ENCODE peak calls at places on chromosomes 16 and 17, in five cellular contexts. One of them, this sample, is unnamed.
A peak's percentile ranks its signal among the peaks of the same experiment; 100 is the strongest.

GRCh38 chr16:15032547-15033308 is 23.1 kb downstream of the NTAN1 start:
- DNase-seq in DMS153: no peak
- DNase-seq in RPMI7951: peak; percentile 40
- DNase-seq in CD4-positive, alpha-beta memory T cell: no peak
- DNase-seq in activated effector memory CD4-positive, alpha-beta T cell treated with anti-CD3 and anti-CD28 coated beads, Interleukin-2, amount 50 U/mL, for 16 hours: peak; percentile 30
- DNase-seq in this sample: no peak

GRCh38 chr16:65749566-65749965 is 616.9 kb upstream of the CDH5 start:
- DNase-seq in activated effector memory CD4-positive, alpha-beta T cell treated with anti-CD3 and anti-CD28 coated beads, Interleukin-2, amount 50 U/mL, for 16 hours: no peak
- DNase-seq in CD4-positive, alpha-beta memory T cell: no peak
- DNase-seq in DMS153: no peak
- DNase-seq in RPMI7951: no peak
- DNase-seq in this sample: no peak

GRCh38 chr16:85612191-85612800 is 826 bp upstream of the GSE1 start:
- DNase-seq in activated effector memory CD4-positive, alpha-beta T cell treated with anti-CD3 and anti-CD28 coated beads, Interleukin-2, amount 50 U/mL, for 16 hours: peak; percentile 70
- DNase-seq in CD4-positive, alpha-beta memory T cell: peak; percentile 43
- DNase-seq in DMS153: peak; percentile 34
- DNase-seq in RPMI7951: peak; percentile 91
- DNase-seq in this sample: no peak

GRCh38 chr16:31125844-31126243 is 8.4 kb downstream of the KAT8 start:
- DNase-seq in CD4-positive, alpha-beta memory T cell: no peak
- DNase-seq in RPMI7951: no peak
- DNase-seq in activated effector memory CD4-positive, alpha-beta T cell treated with anti-CD3 and anti-CD28 coated beads, Interleukin-2, amount 50 U/mL, for 16 hours: no peak
- DNase-seq in DMS153: no peak
- DNase-seq in this sample: no peak

GRCh38 chr17:51005768-51006167 is 114.9 kb downstream of the SPAG9 start:
- DNase-seq in activated effector memory CD4-positive, alpha-beta T cell treated with anti-CD3 and anti-CD28 coated beads, Interleukin-2, amount 50 U/mL, for 16 hours: no peak
- DNase-seq in CD4-positive, alpha-beta memory T cell: no peak
- DNase-seq in RPMI7951: no peak
- DNase-seq in DMS153: no peak
- DNase-seq in this sample: no peak

GRCh38 chr16:88537864-88538263 is 32.3 kb upstream of the ZC3H18 start:
- DNase-seq in CD4-positive, alpha-beta memory T cell: no peak
- DNase-seq in RPMI7951: no peak
- DNase-seq in DMS153: no peak
- DNase-seq in activated effector memory CD4-positive, alpha-beta T cell treated with anti-CD3 and anti-CD28 coated beads, Interleukin-2, amount 50 U/mL, for 16 hours: no peak
- DNase-seq in this sample: no peak

GRCh38 chr17:21318439-21318838 is 33.9 kb downstream of the MAP2K3 start:
- DNase-seq in activated effector memory CD4-positive, alpha-beta T cell treated with anti-CD3 and anti-CD28 coated beads, Interleukin-2, amount 50 U/mL, for 16 hours: no peak
- DNase-seq in DMS153: no peak
- DNase-seq in CD4-positive, alpha-beta memory T cell: no peak
- DNase-seq in RPMI7951: no peak
- DNase-seq in this sample: no peak

GRCh38 chr17:39484178-39484577 is 22.9 kb downstream of the CDK12 start:
- DNase-seq in RPMI7951: no peak
- DNase-seq in CD4-positive, alpha-beta memory T cell: no peak
- DNase-seq in activated effector memory CD4-positive, alpha-beta T cell treated with anti-CD3 and anti-CD28 coated beads, Interleukin-2, amount 50 U/mL, for 16 hours: no peak
- DNase-seq in DMS153: no peak
- DNase-seq in this sample: no peak

GRCh38 chr16:31333686-31334649 is 21.0 kb upstream of the ITGAX start:
- DNase-seq in CD4-positive, alpha-beta memory T cell: peak; percentile 42
- DNase-seq in activated effector memory CD4-positive, alpha-beta T cell treated with anti-CD3 and anti-CD28 coated beads, Interleukin-2, amount 50 U/mL, for 16 hours: peak; percentile 67
- DNase-seq in RPMI7951: peak; percentile 29
- DNase-seq in DMS153: no peak
- DNase-seq in this sample: peak; percentile 28

GRCh38 chr17:69724236-69724635 is 309.7 kb downstream of the MAP2K6 start:
- DNase-seq in activated effector memory CD4-positive, alpha-beta T cell treated with anti-CD3 and anti-CD28 coated beads, Interleukin-2, amount 50 U/mL, for 16 hours: no peak
- DNase-seq in RPMI7951: no peak
- DNase-seq in DMS153: no peak
- DNase-seq in CD4-positive, alpha-beta memory T cell: no peak
- DNase-seq in this sample: no peak

GRCh38 chr17:38628441-38628840 is 22.7 kb upstream of the SRCIN1 start:
- DNase-seq in activated effector memory CD4-positive, alpha-beta T cell treated with anti-CD3 and anti-CD28 coated beads, Interleukin-2, amount 50 U/mL, for 16 hours: peak; percentile 16
- DNase-seq in RPMI7951: peak; percentile 56
- DNase-seq in CD4-positive, alpha-beta memory T cell: no peak
- DNase-seq in DMS153: no peak
- DNase-seq in this sample: no peak

GRCh38 chr17:35242158-35242804 is 591 bp upstream of the SLFN5 start:
- DNase-seq in CD4-positive, alpha-beta memory T cell: peak; percentile 94
- DNase-seq in RPMI7951: peak; percentile 49
- DNase-seq in activated effector memory CD4-positive, alpha-beta T cell treated with anti-CD3 and anti-CD28 coated beads, Interleukin-2, amount 50 U/mL, for 16 hours: peak; percentile 94
- DNase-seq in DMS153: peak; percentile 72
- DNase-seq in this sample: peak; percentile 90

GRCh38 chr17:64077409-64077808 is 52.5 kb downstream of the ERN1 start:
- DNase-seq in RPMI7951: no peak
- DNase-seq in activated effector memory CD4-positive, alpha-beta T cell treated with anti-CD3 and anti-CD28 coated beads, Interleukin-2, amount 50 U/mL, for 16 hours: no peak
- DNase-seq in DMS153: peak; percentile 74
- DNase-seq in CD4-positive, alpha-beta memory T cell: no peak
- DNase-seq in this sample: no peak

GRCh38 chr16:1745900-1746692 is 25.2 kb downstream of the NME3 start:
- DNase-seq in CD4-positive, alpha-beta memory T cell: peak; percentile 9
- DNase-seq in activated effector memory CD4-positive, alpha-beta T cell treated with anti-CD3 and anti-CD28 coated beads, Interleukin-2, amount 50 U/mL, for 16 hours: no peak
- DNase-seq in RPMI7951: peak; percentile 98
- DNase-seq in DMS153: no peak
- DNase-seq in this sample: no peak

GRCh38 chr17:81519284-81520020 is 6.9 kb upstream of the ACTG1 start:
- DNase-seq in activated effector memory CD4-positive, alpha-beta T cell treated with anti-CD3 and anti-CD28 coated beads, Interleukin-2, amount 50 U/mL, for 16 hours: peak; percentile 89
- DNase-seq in CD4-positive, alpha-beta memory T cell: peak; percentile 81
- DNase-seq in DMS153: peak; percentile 50
- DNase-seq in RPMI7951: no peak
- DNase-seq in this sample: peak; percentile 76

GRCh38 chr16:51151435-51151950 is 423 bp upstream of the SALL1 start:
- DNase-seq in RPMI7951: peak; percentile 82
- DNase-seq in CD4-positive, alpha-beta memory T cell: no peak
- DNase-seq in DMS153: peak; percentile 45
- DNase-seq in activated effector memory CD4-positive, alpha-beta T cell treated with anti-CD3 and anti-CD28 coated beads, Interleukin-2, amount 50 U/mL, for 16 hours: no peak
- DNase-seq in this sample: no peak

GRCh38 chr16:72107371-72107770 is 13.7 kb downstream of the DHX38 start:
- DNase-seq in CD4-positive, alpha-beta memory T cell: no peak
- DNase-seq in activated effector memory CD4-positive, alpha-beta T cell treated with anti-CD3 and anti-CD28 coated beads, Interleukin-2, amount 50 U/mL, for 16 hours: no peak
- DNase-seq in DMS153: no peak
- DNase-seq in RPMI7951: no peak
- DNase-seq in this sample: no peak

GRCh38 chr17:57436565-57436964 is 180.2 kb downstream of the MSI2 start:
- DNase-seq in RPMI7951: no peak
- DNase-seq in activated effector memory CD4-positive, alpha-beta T cell treated with anti-CD3 and anti-CD28 coated beads, Interleukin-2, amount 50 U/mL, for 16 hours: no peak
- DNase-seq in DMS153: no peak
- DNase-seq in CD4-positive, alpha-beta memory T cell: no peak
- DNase-seq in this sample: no peak

GRCh38 chr17:44777394-44778348 is 18.9 kb downstream of the ADAM11 start:
- DNase-seq in RPMI7951: no peak
- DNase-seq in DMS153: no peak
- DNase-seq in CD4-positive, alpha-beta memory T cell: no peak
- DNase-seq in activated effector memory CD4-positive, alpha-beta T cell treated with anti-CD3 and anti-CD28 coated beads, Interleukin-2, amount 50 U/mL, for 16 hours: no peak
- DNase-seq in this sample: no peak

GRCh38 chr16:17529982-17530760 is 59.4 kb upstream of the XYLT1 start:
- DNase-seq in CD4-positive, alpha-beta memory T cell: no peak
- DNase-seq in activated effector memory CD4-positive, alpha-beta T cell treated with anti-CD3 and anti-CD28 coated beads, Interleukin-2, amount 50 U/mL, for 16 hours: peak; percentile 67
- DNase-seq in DMS153: no peak
- DNase-seq in RPMI7951: no peak
- DNase-seq in this sample: peak; percentile 51

GRCh38 chr17:2403044-2403443 is 2.2 kb upstream of the MNT start:
- DNase-seq in CD4-positive, alpha-beta memory T cell: no peak
- DNase-seq in RPMI7951: no peak
- DNase-seq in DMS153: no peak
- DNase-seq in activated effector memory CD4-positive, alpha-beta T cell treated with anti-CD3 and anti-CD28 coated beads, Interleukin-2, amount 50 U/mL, for 16 hours: no peak
- DNase-seq in this sample: no peak

GRCh38 chr16:14098081-14098480 is 27.0 kb downstream of the MRTFB start:
- DNase-seq in DMS153: no peak
- DNase-seq in CD4-positive, alpha-beta memory T cell: no peak
- DNase-seq in activated effector memory CD4-positive, alpha-beta T cell treated with anti-CD3 and anti-CD28 coated beads, Interleukin-2, amount 50 U/mL, for 16 hours: no peak
- DNase-seq in RPMI7951: no peak
- DNase-seq in this sample: no peak

GRCh38 chr17:39243155-39243554 is 17.4 kb upstream of the STAC2 start:
- DNase-seq in RPMI7951: no peak
- DNase-seq in DMS153: no peak
- DNase-seq in activated effector memory CD4-positive, alpha-beta T cell treated with anti-CD3 and anti-CD28 coated beads, Interleukin-2, amount 50 U/mL, for 16 hours: peak; percentile 37
- DNase-seq in CD4-positive, alpha-beta memory T cell: no peak
- DNase-seq in this sample: no peak

GRCh38 chr17:27376637-27377547 is 79.4 kb upstream of the KSR1 start:
- DNase-seq in RPMI7951: peak; percentile 66
- DNase-seq in CD4-positive, alpha-beta memory T cell: no peak
- DNase-seq in DMS153: no peak
- DNase-seq in activated effector memory CD4-positive, alpha-beta T cell treated with anti-CD3 and anti-CD28 coated beads, Interleukin-2, amount 50 U/mL, for 16 hours: no peak
- DNase-seq in this sample: no peak

GRCh38 chr17:72361892-72362291 is 241.1 kb downstream of the SOX9 start:
- DNase-seq in RPMI7951: peak; percentile 66
- DNase-seq in CD4-positive, alpha-beta memory T cell: no peak
- DNase-seq in DMS153: no peak
- DNase-seq in activated effector memory CD4-positive, alpha-beta T cell treated with anti-CD3 and anti-CD28 coated beads, Interleukin-2, amount 50 U/mL, for 16 hours: peak; percentile 16
- DNase-seq in this sample: no peak

GRCh38 chr16:46901709-46902108 is 17.5 kb downstream of the GPT2 start:
- DNase-seq in RPMI7951: no peak
- DNase-seq in activated effector memory CD4-positive, alpha-beta T cell treated with anti-CD3 and anti-CD28 coated beads, Interleukin-2, amount 50 U/mL, for 16 hours: no peak
- DNase-seq in CD4-positive, alpha-beta memory T cell: no peak
- DNase-seq in DMS153: no peak
- DNase-seq in this sample: no peak